ENCODE peak calls at places on chromosomes 7 and 10, in four cellular contexts. Z, O, R and E are unnamed samples.

GRCh38 chr7:47087866-47088265 is 494.0 kb downstream of the TNS3 start:
- DNase-seq in O (peak; percentile 69), R (no peak), Z (no peak), E (no peak)

GRCh38 chr7:151177310-151177709 is 9.7 kb downstream of the ASB10 start:
- DNase-seq in Z (no peak), R (no peak), O (no peak), E (no peak)

GRCh38 chr7:100632951-100633717 is 8.2 kb downstream of the TFR2 start:
- DNase-seq in O (peak; percentile 14), R (no peak), Z (peak; percentile 81), E (peak; percentile 67)

GRCh38 chr10:27744478-27745379 is 890 bp downstream of the MKX start:
- DNase-seq in R (no peak), Z (no peak), O (peak; percentile 29), E (no peak)

GRCh38 chr10:3274414-3274813 is 101.8 kb upstream of the PITRM1 start:
- DNase-seq in R (no peak), Z (peak; percentile 68), O (no peak), E (no peak)

GRCh38 chr7:54811925-54812264 is 52.9 kb upstream of the SEC61G start:
- DNase-seq in O (no peak), Z (no peak), R (no peak), E (no peak)

GRCh38 chr7:36406156-36406555 is 16.5 kb downstream of the ANLN start:
- DNase-seq in R (no peak), O (no peak), Z (peak; percentile 59), E (no peak)

GRCh38 chr7:22666732-22667131 is 60.3 kb upstream of the IL6 start:
- DNase-seq in Z (no peak), R (no peak), O (peak; percentile 79), E (no peak)

GRCh38 chr7:8365499-8366110 is 67.8 kb upstream of the NXPH1 start:
- DNase-seq in R (peak; percentile 35), Z (no peak), O (peak; percentile 49), E (no peak)

GRCh38 chr7:81604808-81605174 is 165.1 kb downstream of the HGF start:
- DNase-seq in R (no peak), O (no peak), Z (no peak), E (no peak)

GRCh38 chr10:16811292-16811691 is 5.9 kb downstream of the RSU1 start:
- DNase-seq in Z (no peak), O (no peak), R (no peak), E (no peak)

GRCh38 chr10:101161494-101162299 is 30.6 kb downstream of the TLX1 start:
- DNase-seq in Z (peak; percentile 94), O (peak; percentile 77), R (peak; percentile 72), E (peak; percentile 76)

GRCh38 chr10:63267414-63268138 is 134.4 kb downstream of the NRBF2 start:
- DNase-seq in Z (peak; percentile 64), R (peak; percentile 43), O (peak; percentile 98), E (peak; percentile 44)

GRCh38 chr7:131522325-131522920 is 34.0 kb downstream of the PODXL start:
- DNase-seq in O (no peak), R (no peak), Z (no peak), E (no peak)

GRCh38 chr10:113425596-113425995 is 127.3 kb upstream of the HABP2 start:
- DNase-seq in Z (no peak), O (peak; percentile 61), R (no peak), E (no peak)

GRCh38 chr10:74863508-74863907 is 37.1 kb downstream of the KAT6B start:
- DNase-seq in R (no peak), Z (no peak), O (no peak), E (no peak)

GRCh38 chr10:19168584-19168983 is 120.0 kb downstream of the MALRD1 start:
- DNase-seq in R (no peak), Z (peak; percentile 80), O (no peak), E (no peak)

GRCh38 chr10:103614511-103615158 is 121.1 kb downstream of the NEURL1 start:
- DNase-seq in O (no peak), Z (no peak), R (no peak), E (no peak)

GRCh38 chr10:99533496-99534455 is 1.0 kb downstream of the NKX2-3 start:
- DNase-seq in R (no peak), O (no peak), Z (peak; percentile 55), E (no peak)

GRCh38 chr10:92691042-92691590 is 1.4 kb downstream of the HHEX start:
- DNase-seq in Z (peak; percentile 67), R (no peak), O (no peak), E (no peak)

GRCh38 chr7:22571776-22572175 is 71.8 kb upstream of the STEAP1B start:
- DNase-seq in O (no peak), Z (no peak), R (no peak), E (no peak)

GRCh38 chr7:18257711-18258110 is 230.1 kb upstream of the PRPS1L1 start:
- DNase-seq in O (peak; percentile 65), R (no peak), Z (no peak), E (no peak)

GRCh38 chr10:24114561-24114960 is 94.4 kb upstream of the KIAA1217 start:
- DNase-seq in O (no peak), R (no peak), Z (no peak), E (no peak)

GRCh38 chr7:4479367-4480039 is 202.6 kb upstream of the FOXK1 start:
- DNase-seq in Z (peak; percentile 85), R (peak; percentile 73), O (peak; percentile 83), E (peak; percentile 22)

GRCh38 chr10:97999066-97999908 is 31.1 kb downstream of the CRTAC1 start:
- DNase-seq in Z (peak; percentile 78), R (no peak), O (no peak), E (no peak)

GRCh38 chr7:29336851-29337627 is 142.5 kb downstream of the CHN2 start:
- DNase-seq in O (no peak), R (no peak), Z (no peak), E (no peak)

GRCh38 chr7:143318661-143319060 is 2.8 kb downstream of the CLCN1 start:
- DNase-seq in Z (no peak), R (no peak), O (no peak), E (no peak)

GRCh38 chr7:2165610-2166594 is 66.8 kb downstream of the MAD1L1 start:
- DNase-seq in O (no peak), R (no peak), Z (peak; percentile 32), E (no peak)

GRCh38 chr10:54203426-54203825 is 597.6 kb downstream of the PCDH15 start:
- DNase-seq in Z (no peak), O (peak; percentile 83), R (no peak), E (no peak)

GRCh38 chr7:137820677-137821420 is 25.9 kb downstream of the DGKI start:
- DNase-seq in R (no peak), O (no peak), Z (peak; percentile 96), E (peak; percentile 20)

GRCh38 chr7:91127974-91128373 is 136.3 kb upstream of the FZD1 start:
- DNase-seq in O (no peak), Z (no peak), R (no peak), E (no peak)

GRCh38 chr10:71638087-71638576 is 81.4 kb downstream of the C10orf105 start:
- DNase-seq in O (peak; percentile 13), Z (peak; percentile 78), R (no peak), E (peak; percentile 85)

GRCh38 chr10:13001041-13001886 is at the start of gene CCDC3:
- DNase-seq in O (no peak), R (no peak), Z (peak; percentile 87), E (peak; percentile 21)

GRCh38 chr10:62512732-62513475 is 138.7 kb downstream of the ZNF365 start:
- DNase-seq in Z (no peak), O (peak; percentile 74), R (no peak), E (no peak)

GRCh38 chr7:148940702-148941597 is 56.9 kb upstream of the EZH2 start:
- DNase-seq in R (peak; percentile 82), Z (peak; percentile 82), O (peak; percentile 71), E (peak; percentile 72)

GRCh38 chr10:124233546-124234138 is 140.2 kb upstream of the CHST15 start:
- DNase-seq in Z (no peak), O (no peak), R (no peak), E (no peak)

GRCh38 chr7:148626828-148627227 is 36.3 kb downstream of the C7orf33 start:
- DNase-seq in Z (no peak), R (no peak), O (no peak), E (no peak)

GRCh38 chr7:13989944-13990295 is 454 bp upstream of the ETV1 start:
- DNase-seq in Z (no peak), R (no peak), O (no peak), E (peak; percentile 27)
- H3K9ac ChIP-seq in Z (peak overlapping the region; percentile 81), R (peak overlapping the region; percentile 54), O (peak overlapping the region; percentile 72), E (peak overlapping the region; percentile 60)

GRCh38 chr10:15278786-15279185 is 92.3 kb downstream of the FAM171A1 start:
- DNase-seq in Z (no peak), O (no peak), R (no peak), E (no peak)

GRCh38 chr10:15279236-15279635 is 91.9 kb downstream of the FAM171A1 start:
- DNase-seq in Z (peak; percentile 9), O (no peak), R (no peak), E (no peak)

GRCh38 chr10:15280974-15281373 is 90.1 kb downstream of the FAM171A1 start:
- DNase-seq in Z (no peak), O (no peak), R (no peak), E (no peak)

GRCh38 chr10:15280462-15280861 is 90.6 kb downstream of the FAM171A1 start:
- DNase-seq in O (no peak), R (no peak), Z (no peak), E (no peak)
- H3K9ac ChIP-seq in O (no peak overlapping the region), R (no peak overlapping the region), Z (no peak overlapping the region), E (no peak overlapping the region)

GRCh38 chr10:110397856-110398255 is 93.1 kb upstream of the SMNDC1 start:
- DNase-seq in R (no peak), Z (no peak), O (no peak), E (no peak)
- H3K9ac ChIP-seq in R (peak overlapping the region; percentile 60), Z (no peak overlapping the region), O (peak overlapping the region; percentile 89), E (no peak overlapping the region)

GRCh38 chr10:78433722-78434535 is 400.3 kb downstream of the RPS24 start:
- DNase-seq in R (no peak), Z (peak; percentile 29), O (no peak), E (no peak)
- H3K9ac ChIP-seq in R (no peak overlapping the region), Z (no peak overlapping the region), O (no peak overlapping the region), E (no peak overlapping the region)